ENCODE peak calls at places on chromosome 15, in four cellular contexts. E is upper lobe of right lung; I is naive thymus-derived CD4-positive, alpha-beta T cell; A is left ventricle myocardium inferior. V is an unnamed sample.
A peak's percentile ranks its signal among the peaks of the same experiment; 100 is the strongest.

GRCh38 chr15:63905131-63905530 is 71.4 kb upstream of the HERC1 start:
- DNase-seq in E (no peak), I (no peak), A (no peak), V (no peak)

GRCh38 chr15:70853270-70853854 is 595 bp downstream of the LARP6 start:
- DNase-seq in A (no peak), E (no peak), I (no peak), V (no peak)

GRCh38 chr15:66862111-66862815 is 160.2 kb downstream of the SMAD6 start:
- DNase-seq in E (no peak), A (no peak), I (no peak), V (no peak)

GRCh38 chr15:96542130-96542770 is 211.8 kb downstream of the NR2F2 start:
- DNase-seq in I (no peak), E (no peak), A (no peak), V (no peak)

GRCh38 chr15:53807500-53807899 is 48.0 kb upstream of the WDR72 start:
- DNase-seq in A (no peak), I (no peak), E (no peak), V (no peak)

GRCh38 chr15:83164409-83165404 is 42.9 kb downstream of the HDGFL3 start:
- DNase-seq in E (no peak), I (peak; percentile 80), A (no peak), V (no peak)

GRCh38 chr15:32700501-32701150 is 17.2 kb upstream of the GREM1 start:
- DNase-seq in I (no peak), E (no peak), A (no peak), V (no peak)

GRCh38 chr15:39587291-39587909 is 6.5 kb downstream of the THBS1 start:
- DNase-seq in I (no peak), E (no peak), A (no peak), V (no peak)

GRCh38 chr15:82647835-82648256 is 683 bp upstream of the CPEB1 start:
- DNase-seq in I (peak; percentile 42), A (peak; percentile 23), E (no peak), V (no peak)

GRCh38 chr15:71443538-71443937 is 328.3 kb downstream of the THSD4 start:
- DNase-seq in E (peak; percentile 78), I (peak; percentile 19), A (peak; percentile 52), V (peak; percentile 9)

GRCh38 chr15:78695849-78696248 is 54.8 kb upstream of the CHRNB4 start:
- DNase-seq in E (no peak), A (no peak), I (no peak), V (no peak)

GRCh38 chr15:92020207-92020606 is 166.7 kb downstream of the SLCO3A1 start:
- DNase-seq in A (no peak), I (no peak), E (no peak), V (no peak)

GRCh38 chr15:75007216-75007615 is 11.9 kb downstream of the SCAMP5 start:
- DNase-seq in A (no peak), E (no peak), I (no peak), V (no peak)

GRCh38 chr15:51111061-51111460 is 16.4 kb upstream of the TNFAIP8L3 start:
- DNase-seq in I (no peak), E (no peak), A (no peak), V (no peak)

GRCh38 chr15:43285609-43286037 is 18.9 kb upstream of the TGM5 start:
- DNase-seq in A (no peak), I (peak; percentile 68), E (no peak), V (no peak)

GRCh38 chr15:55823191-55823670 is 80.3 kb upstream of the PRTG start:
- DNase-seq in I (no peak), E (no peak), A (no peak), V (no peak)

GRCh38 chr15:101267320-101268104 is 9.8 kb downstream of the SELENOS start:
- DNase-seq in A (no peak), E (no peak), I (no peak), V (peak; percentile 57)

GRCh38 chr15:31325432-31325975 is 1.1 kb upstream of the KLF13 start:
- DNase-seq in E (peak; percentile 91), A (peak; percentile 88), I (no peak), V (peak; percentile 82)

GRCh38 chr15:62306851-62307504 is 141.9 kb upstream of the C2CD4B start:
- DNase-seq in E (no peak), I (no peak), A (peak; percentile 32), V (peak; percentile 21)

GRCh38 chr15:38560456-38560926 is 4.1 kb downstream of the RASGRP1 start:
- DNase-seq in A (no peak), E (no peak), I (peak; percentile 28), V (no peak)

GRCh38 chr15:31227954-31228542 is 98.6 kb upstream of the KLF13 start:
- DNase-seq in A (no peak), I (no peak), E (no peak), V (no peak)

GRCh38 chr15:92109485-92109884 is 256.0 kb downstream of the SLCO3A1 start:
- DNase-seq in E (no peak), I (no peak), A (no peak), V (no peak)

GRCh38 chr15:78061963-78062427 is 15.5 kb downstream of the TBC1D2B start:
- DNase-seq in E (no peak), A (no peak), I (peak; percentile 51), V (no peak)

GRCh38 chr15:96333194-96334016 is 2.9 kb downstream of the NR2F2 start:
- DNase-seq in I (no peak), E (peak; percentile 71), A (no peak), V (no peak)

GRCh38 chr15:42591238-42591936 is 16.0 kb downstream of the STARD9 start:
- DNase-seq in A (no peak), I (no peak), E (no peak), V (no peak)

GRCh38 chr15:79872358-79873017 is 24.3 kb downstream of the MTHFS start:
- DNase-seq in I (peak; percentile 46), E (no peak), A (no peak), V (no peak)

GRCh38 chr15:26772588-26773484 is at the start of gene GABRB3:
- DNase-seq in A (peak; percentile 69), E (peak; percentile 75), I (no peak), V (peak; percentile 16)

GRCh38 chr15:47427463-47427862 is 289.8 kb upstream of the SEMA6D start:
- DNase-seq in I (no peak), A (no peak), E (no peak), V (no peak)

GRCh38 chr15:92801774-92802464 is 98.2 kb upstream of the CHD2 start:
- DNase-seq in A (peak; percentile 56), I (no peak), E (peak; percentile 74), V (no peak)

GRCh38 chr15:54029076-54029475 is 50.8 kb downstream of the UNC13C start:
- DNase-seq in A (no peak), E (no peak), I (no peak), V (no peak)

GRCh38 chr15:53808058-53808703 is 48.7 kb upstream of the WDR72 start:
- DNase-seq in E (no peak), A (no peak), I (no peak), V (no peak)

GRCh38 chr15:100111103-100112060 is 230.4 kb downstream of the ADAMTS17 start:
- DNase-seq in A (peak; percentile 69), I (peak; percentile 13), E (peak; percentile 58), V (no peak)

GRCh38 chr15:92128788-92129187 is 264.9 kb upstream of the ST8SIA2 start:
- DNase-seq in A (no peak), I (no peak), E (no peak), V (no peak)

GRCh38 chr15:83565133-83565532 is 88.8 kb upstream of the ADAMTSL3 start:
- DNase-seq in E (no peak), A (no peak), I (no peak), V (no peak)

GRCh38 chr15:88906551-88906950 is 6.6 kb downstream of the MFGE8 start:
- DNase-seq in I (no peak), A (no peak), E (peak; percentile 20), V (no peak)

GRCh38 chr15:88906130-88906529 is 7.0 kb downstream of the MFGE8 start:
- DNase-seq in A (no peak), E (no peak), I (no peak), V (no peak)

GRCh38 chr15:88904257-88904807 is 8.8 kb downstream of the MFGE8 start:
- DNase-seq in A (no peak), I (no peak), E (peak; percentile 31), V (no peak)

GRCh38 chr15:88905576-88905975 is 7.6 kb downstream of the MFGE8 start:
- DNase-seq in A (no peak), E (peak; percentile 43), I (no peak), V (no peak)

DNA sequence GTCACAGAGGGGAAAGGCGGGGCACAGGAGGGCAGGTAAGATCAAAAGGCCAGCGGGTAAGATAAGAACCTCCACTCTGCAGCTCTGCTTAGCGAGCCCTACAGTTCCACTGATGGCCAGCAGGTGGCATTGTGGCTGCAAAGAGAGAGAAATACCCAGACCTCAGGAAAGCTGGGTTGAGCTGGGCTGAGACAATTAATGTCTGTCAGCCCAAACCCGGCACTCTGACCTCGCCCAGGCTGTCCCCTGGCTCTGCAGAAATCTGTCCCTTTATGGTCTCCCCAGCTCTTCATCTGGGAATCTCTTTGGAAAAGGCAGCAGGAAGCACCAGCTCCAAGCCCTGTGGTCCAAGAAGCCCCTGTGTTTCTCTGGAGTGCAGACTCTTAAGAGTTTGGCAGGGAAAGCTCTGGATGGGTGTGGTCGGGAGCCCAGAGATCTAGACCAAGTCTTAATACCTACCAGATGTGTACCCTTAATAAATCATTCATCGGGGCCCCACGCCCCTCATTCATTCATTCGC is 8.3 kb downstream of the MFGE8 start:
- DNase-seq in I (peak; percentile 99), E (peak; percentile 89), A (peak; percentile 85), V (no peak)
- H3K27ac ChIP-seq in I (peak overlapping the region; percentile 70), E (no peak overlapping the region), A (peak overlapping the region; percentile 95), V (no peak overlapping the region)

GRCh38 chr15:52360229-52361203 is 64.9 kb upstream of the MYO5C start:
- DNase-seq in E (no peak), I (no peak), A (no peak), V (no peak)
- H3K27ac ChIP-seq in E (no peak overlapping the region), I (no peak overlapping the region), A (no peak overlapping the region), V (peak overlapping the region; percentile 69)

GRCh38 chr15:49303003-49303402 is 120.0 kb upstream of the FGF7 start:
- DNase-seq in A (no peak), E (no peak), I (no peak), V (no peak)
- H3K27ac ChIP-seq in A (no peak overlapping the region), E (no peak overlapping the region), I (no peak overlapping the region), V (no peak overlapping the region)

GRCh38 chr15:57553526-57553925 is 38.2 kb upstream of the MYZAP start:
- DNase-seq in I (no peak), A (no peak), E (no peak), V (no peak)

GRCh38 chr15:57554821-57555185 is 36.9 kb upstream of the MYZAP start:
- DNase-seq in E (no peak), I (no peak), A (no peak), V (no peak)

GRCh38 chr15:57554063-57554820 is 37.5 kb upstream of the MYZAP start:
- DNase-seq in I (no peak), E (no peak), A (no peak), V (peak; percentile 43)

GRCh38 chr15:57551717-57552677 is 39.7 kb upstream of the MYZAP start:
- DNase-seq in A (peak; percentile 34), E (no peak), I (no peak), V (no peak)

DNA sequence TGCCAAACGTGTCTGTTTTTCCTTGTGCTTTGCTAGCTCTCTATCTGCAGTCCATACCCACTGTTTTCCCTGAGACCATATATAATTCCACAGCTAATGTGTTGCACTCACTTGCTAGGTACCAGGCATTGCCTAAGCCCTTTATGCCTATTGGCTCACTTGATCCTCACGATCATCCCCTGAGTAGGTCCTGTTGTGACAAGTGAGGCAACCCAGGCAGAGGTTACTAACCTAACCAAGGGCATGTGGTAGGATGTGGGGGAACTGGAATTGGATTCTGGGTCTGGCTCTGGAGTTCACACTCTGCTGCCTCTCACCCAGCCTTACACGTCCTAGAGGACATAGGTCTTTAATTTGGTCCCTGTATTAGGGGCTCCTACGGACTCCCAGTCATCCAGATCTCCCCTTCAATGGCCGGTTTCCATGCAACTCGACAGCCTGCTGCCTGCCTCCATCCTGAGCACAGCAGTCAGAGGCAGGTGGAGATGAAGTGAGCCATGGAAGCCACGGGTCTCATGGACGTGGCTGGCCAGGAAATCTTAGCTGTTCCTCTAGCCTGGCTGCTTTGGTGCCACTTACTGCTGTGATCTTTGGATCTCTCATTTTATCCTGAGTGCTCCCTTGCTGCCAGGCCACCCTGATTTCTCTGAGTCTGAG is 38.9 kb upstream of the MYZAP start:
- DNase-seq in A (no peak), I (no peak), E (no peak), V (no peak)
- H3K27ac ChIP-seq in A (peak overlapping the region; percentile 95), I (no peak overlapping the region), E (peak overlapping the region; percentile 81), V (no peak overlapping the region)

V was measured in substantia nigra.